ENCODE peak calls at places on chromosomes 16 and 17, in five cellular contexts. I, A, C, R and H are unnamed samples.

GRCh38 chr17:75894049-75894742 is 2.6 kb downstream of the TRIM65 start:
- DNase-seq in A (no peak), R (no peak), C (peak), I (no peak), H (peak)

GRCh38 chr17:78351449-78352006 is 8.3 kb downstream of the SOCS3 start:
- DNase-seq in C (peak), I (no peak), R (peak), A (peak), H (no peak)

GRCh38 chr17:79740413-79740812 is 9.7 kb downstream of the ENPP7 start:
- DNase-seq in R (no peak), A (no peak), I (no peak), C (no peak), H (no peak)

GRCh38 chr16:11327277-11328171 is 17.7 kb upstream of the RMI2 start:
- DNase-seq in R (no peak), A (no peak), C (no peak), I (no peak), H (no peak)

GRCh38 chr16:48912360-48912759 is 302.4 kb upstream of the N4BP1 start:
- DNase-seq in R (no peak), I (no peak), A (no peak), C (peak), H (no peak)

GRCh38 chr16:77723108-77723514 is 797 bp downstream of the NUDT7 start:
- DNase-seq in A (peak), I (no peak), C (peak), R (peak), H (no peak)

GRCh38 chr17:80348551-80349436 is 66.2 kb upstream of the ENDOV start:
- DNase-seq in A (peak), I (peak), R (no peak), C (no peak), H (peak)

GRCh38 chr17:17811381-17812210 is 25.2 kb downstream of the SREBF1 start:
- DNase-seq in I (no peak), R (no peak), C (peak), A (no peak), H (no peak)

GRCh38 chr16:50246299-50247122 is 19.8 kb upstream of the ADCY7 start:
- DNase-seq in I (no peak), R (peak), A (no peak), C (peak), H (peak)

GRCh38 chr17:44518032-44518431 is 14.8 kb upstream of the GPATCH8 start:
- DNase-seq in R (peak), C (no peak), I (no peak), A (peak), H (no peak)

GRCh38 chr16:1437606-1438005 is 6.7 kb downstream of the PERCC1 start:
- DNase-seq in C (no peak), R (no peak), I (no peak), A (no peak), H (peak)

GRCh38 chr17:82458885-82459424 is 414 bp downstream of the NARF start:
- DNase-seq in R (peak), C (peak), A (peak), I (peak), H (peak)

GRCh38 chr17:4743898-4744297 is 4.2 kb upstream of the CXCL16 start:
- DNase-seq in I (no peak), A (no peak), C (no peak), R (no peak), H (no peak)

GRCh38 chr17:3710951-3711383 is 12.7 kb upstream of the HASPIN start:
- DNase-seq in I (peak), R (no peak), C (no peak), A (peak), H (no peak)

GRCh38 chr16:81431554-81432353 is 12.9 kb upstream of the CMIP start:
- DNase-seq in R (peak), C (no peak), A (peak), I (no peak), H (no peak)

GRCh38 chr16:21302898-21303528 is 24.9 kb upstream of the CRYM start:
- DNase-seq in I (no peak), C (no peak), R (peak), A (peak), H (no peak)

GRCh38 chr16:69187891-69188451 is 1.0 kb downstream of the SNTB2 start:
- DNase-seq in I (peak), C (peak), A (peak), R (peak), H (peak)

GRCh38 chr16:678858-679807 is 1.1 kb upstream of the STUB1 start:
- DNase-seq in C (peak), I (peak), A (peak), R (peak), H (peak)

GRCh38 chr16:89343501-89344291 is 126.2 kb downstream of the ZNF778 start:
- DNase-seq in R (peak), I (no peak), A (peak), C (peak), H (peak)

GRCh38 chr16:63361032-63361624 is 1324.9 kb upstream of the CDH8 start:
- DNase-seq in A (peak), R (peak), I (no peak), C (no peak), H (peak)

GRCh38 chr17:73269791-73270190 is 8.1 kb upstream of the CPSF4L start:
- DNase-seq in A (no peak), C (no peak), R (no peak), I (no peak), H (no peak)

GRCh38 chr17:79915850-79916430 is 76.7 kb upstream of the CBX4 start:
- DNase-seq in R (peak), A (peak), C (peak), I (no peak), H (peak)

GRCh38 chr16:1146409-1146808 is 6.5 kb upstream of the CACNA1H start:
- DNase-seq in R (no peak), A (no peak), I (no peak), C (no peak), H (no peak)

GRCh38 chr16:54176376-54176901 is 110.1 kb downstream of the IRX3 start:
- DNase-seq in I (no peak), C (peak), R (no peak), A (peak), H (no peak)

GRCh38 chr17:81518785-81519283 is 6.2 kb upstream of the ACTG1 start:
- DNase-seq in I (no peak), A (no peak), R (peak), C (peak), H (no peak)

GRCh38 chr17:68771867-68772515 is 170.8 kb upstream of the FAM20A start:
- DNase-seq in C (no peak), R (peak), I (no peak), A (peak), H (no peak)

GRCh38 chr16:4593069-4593468 is 21.6 kb downstream of the UBALD1 start:
- DNase-seq in C (no peak), I (no peak), R (no peak), A (no peak), H (peak)